ENCODE peak calls at places on chromosomes 2 and 18, in six cellular contexts. R is HT-29; Q is T-helper 2 cell; I is activated gamma-delta T cell treated with anti-CD3 and anti-CD28 coated beads, Interleukin-2, amount 50 U/mL, for 16 hours; Z is LoVo; X is trophoblast cell. E is an unnamed sample.

GRCh38 chr2:38375711-38376345 is 1.2 kb downstream of the ATL2 start:
- DNase-seq in R (no peak), Q (no peak), I (no peak), Z (no peak), X (peak), E (no peak)

GRCh38 chr18:33440011-33440383 is 524 bp downstream of the CCDC178 start:
- DNase-seq in R (no peak), Q (peak), I (no peak), Z (no peak), X (peak), E (peak)

GRCh38 chr2:64251497-64252277 is 107.5 kb upstream of the PELI1 start:
- DNase-seq in R (no peak), Q (no peak), I (no peak), Z (no peak), X (no peak), E (no peak)

GRCh38 chr18:77635441-77635840 is 385.8 kb downstream of the GALR1 start:
- DNase-seq in R (no peak), Q (no peak), I (no peak), Z (no peak), X (no peak), E (no peak)

GRCh38 chr2:62149708-62150107 is 46.2 kb upstream of the B3GNT2 start:
- DNase-seq in R (no peak), Q (peak), I (no peak), Z (no peak), X (peak), E (peak)

GRCh38 chr2:18584608-18584954 is 4.8 kb downstream of the NT5C1B start:
- DNase-seq in R (no peak), Q (no peak), I (no peak), Z (no peak), X (no peak), E (no peak)

GRCh38 chr2:145751634-145752033 is 1231.7 kb upstream of the ZEB2 start:
- DNase-seq in R (no peak), Q (peak), I (no peak), Z (no peak), X (peak), E (no peak)

GRCh38 chr18:830315-830901 is 18.4 kb upstream of the YES1 start:
- DNase-seq in R (no peak), Q (peak), I (peak), Z (no peak), X (peak), E (no peak)

GRCh38 chr2:187614756-187615155 is 60.5 kb upstream of the TFPI start:
- DNase-seq in R (no peak), Q (no peak), I (no peak), Z (no peak), X (no peak), E (peak)

GRCh38 chr2:127619901-127620705 is 25.9 kb upstream of the GPR17 start:
- DNase-seq in R (no peak), Q (no peak), I (no peak), Z (no peak), X (no peak), E (no peak)

GRCh38 chr2:222264791-222265320 is 33.9 kb downstream of the PAX3 start:
- DNase-seq in R (no peak), Q (no peak), I (no peak), Z (no peak), X (no peak), E (no peak)

GRCh38 chr2:1755436-1756191 is 11.3 kb upstream of the PXDN start:
- DNase-seq in R (no peak), Q (no peak), I (no peak), Z (no peak), X (peak), E (no peak)

GRCh38 chr2:72457801-72458516 is 310.3 kb upstream of the CYP26B1 start:
- DNase-seq in R (no peak), Q (no peak), I (no peak), Z (no peak), X (peak), E (no peak)

GRCh38 chr2:62461707-62462106 is 44.3 kb downstream of the TMEM17 start:
- DNase-seq in R (no peak), Q (no peak), I (no peak), Z (peak), X (no peak), E (no peak)

GRCh38 chr2:13052547-13052946 is 335.8 kb downstream of the TRIB2 start:
- DNase-seq in R (no peak), Q (no peak), I (no peak), Z (no peak), X (no peak), E (no peak)

GRCh38 chr2:222733846-222734689 is 62.6 kb downstream of the MOGAT1 start:
- DNase-seq in R (peak), Q (no peak), I (no peak), Z (no peak), X (peak), E (no peak)

GRCh38 chr18:3051718-3052410 is 38.9 kb upstream of the LPIN2 start:
- DNase-seq in R (peak), Q (peak), I (no peak), Z (peak), X (no peak), E (no peak)

GRCh38 chr2:171893824-171894611 is at the start of gene SLC25A12:
- DNase-seq in R (peak), Q (peak), I (peak), Z (peak), X (peak), E (peak)

GRCh38 chr18:50832754-50833153 is 12.9 kb upstream of the MRO start:
- DNase-seq in R (no peak), Q (no peak), I (no peak), Z (no peak), X (no peak), E (no peak)

GRCh38 chr2:49306925-49307324 is 152.6 kb upstream of the FSHR start:
- DNase-seq in R (peak), Q (no peak), I (no peak), Z (no peak), X (no peak), E (peak)

GRCh38 chr18:58567453-58568196 is 61.3 kb downstream of the ALPK2 start:
- DNase-seq in R (no peak), Q (no peak), I (no peak), Z (no peak), X (no peak), E (peak)

GRCh38 chr2:226184540-226184939 is 615.1 kb downstream of the IRS1 start:
- DNase-seq in R (no peak), Q (no peak), I (no peak), Z (no peak), X (no peak), E (no peak)

GRCh38 chr2:239306274-239307220 is 94.3 kb downstream of the HDAC4 start:
- DNase-seq in R (no peak), Q (no peak), I (no peak), Z (no peak), X (no peak), E (no peak)

GRCh38 chr2:188870289-188870688 is 103.9 kb upstream of the COL3A1 start:
- DNase-seq in R (no peak), Q (peak), I (no peak), Z (no peak), X (peak), E (no peak)

GRCh38 chr2:158723921-158724802 is 71.0 kb upstream of the DAPL1 start:
- DNase-seq in R (peak), Q (no peak), I (no peak), Z (peak), X (no peak), E (peak)

GRCh38 chr2:198374375-198375072 is 570.1 kb downstream of the PLCL1 start:
- DNase-seq in R (peak), Q (peak), I (no peak), Z (peak), X (peak), E (peak)

GRCh38 chr18:48805826-48806535 is 144.8 kb downstream of the SMAD7 start:
- DNase-seq in R (no peak), Q (no peak), I (no peak), Z (no peak), X (no peak), E (no peak)